ENCODE peak calls at places on chromosomes 11 and 22, in four cellular contexts. D is A549, K is body of pancreas, Q is heart left ventricle. L is an unnamed sample.

GRCh38 chr11:126719740-126720139 is 280.8 kb downstream of the KIRREL3 start:
- DNase-seq in D (no peak), Q (no peak), K (no peak), L (no peak)

GRCh38 chr22:49549256-49549655 is 278.4 kb downstream of the BRD1 start:
- DNase-seq in K (peak), Q (no peak), D (no peak), L (peak)

GRCh38 chr22:23395476-23396361 is 184.4 kb downstream of the IGLL1 start:
- DNase-seq in K (no peak), D (no peak), Q (no peak), L (peak)

GRCh38 chr22:26474687-26475086 is 8.9 kb downstream of the HPS4 start:
- DNase-seq in Q (no peak), K (no peak), D (no peak), L (no peak)

GRCh38 chr11:27296406-27296994 is 66.5 kb downstream of the CCDC34 start:
- DNase-seq in K (no peak), Q (no peak), D (peak), L (no peak)

GRCh38 chr22:44648821-44649566 is 53.0 kb upstream of the PRR5 start:
- DNase-seq in Q (peak), D (no peak), K (no peak), L (peak)

GRCh38 chr11:26569646-26570045 is 2.4 kb downstream of the MUC15 start:
- DNase-seq in D (no peak), K (no peak), Q (no peak), L (no peak)

GRCh38 chr22:47161631-47162030 is 399.2 kb downstream of the TBC1D22A start:
- DNase-seq in Q (no peak), K (peak), D (no peak), L (no peak)

GRCh38 chr11:116833816-116834534 is 3.4 kb downstream of the APOA1 start:
- DNase-seq in Q (no peak), K (peak), D (no peak), L (no peak)

GRCh38 chr11:132052904-132053303 is 682.5 kb downstream of the NTM start:
- DNase-seq in D (no peak), K (no peak), Q (no peak), L (no peak)

GRCh38 chr11:132058211-132058772 is 687.9 kb downstream of the NTM start:
- DNase-seq in K (no peak), D (no peak), Q (peak), L (no peak)

GRCh38 chr11:132055296-132055695 is 684.9 kb downstream of the NTM start:
- DNase-seq in K (no peak), D (no peak), Q (no peak), L (no peak)

GRCh38 chr11:132054822-132055221 is 684.4 kb downstream of the NTM start:
- DNase-seq in K (no peak), D (no peak), Q (no peak), L (no peak)

DNA sequence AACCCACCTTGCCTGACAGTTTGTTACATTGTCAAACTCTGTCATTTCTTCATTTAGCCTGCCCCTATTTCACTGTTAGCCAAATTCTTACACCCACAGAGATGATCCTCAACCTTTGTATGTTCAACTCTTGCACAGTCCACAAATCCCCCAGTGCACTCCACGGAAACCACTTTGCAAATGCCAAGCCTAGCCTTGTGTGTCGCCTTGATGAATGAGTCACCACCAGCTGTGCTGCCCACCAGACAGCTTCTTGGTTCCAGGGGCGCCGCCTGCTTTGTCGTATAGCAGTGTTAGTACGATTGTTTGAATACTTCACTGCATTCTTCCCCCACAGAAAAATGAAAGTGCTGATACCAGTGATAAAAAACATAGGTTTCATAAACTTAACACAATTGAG is 686.3 kb downstream of the NTM start:
- DNase-seq in D (no peak), Q (peak), K (no peak), L (no peak)
- H3K4me3 ChIP-seq in D (no peak), Q (no peak), K (no peak), L (no peak)

GRCh38 chr11:76637491-76638266 is 32.9 kb downstream of the LRRC32 start:
- DNase-seq in D (no peak), Q (peak), K (peak), L (peak)
- TF ChIP-seq POLR2A in D (no peak), Q (no peak), K (no peak), L (no peak)

GRCh38 chr11:110430267-110431211 is 791 bp downstream of the FDX1 start:
- DNase-seq in K (peak), Q (peak), D (no peak), L (no peak)
- TF ChIP-seq CTCF in K (no peak), Q (no peak), D (no peak), L (no peak)

GRCh38 chr22:36367066-36367465 is 20.7 kb downstream of the MYH9 start:
- DNase-seq in Q (peak), K (no peak), D (no peak), L (no peak)
- H3K4me3 ChIP-seq in Q (peak), K (no peak), D (no peak), L (no peak)

GRCh38 chr22:21657361-21658118 is 8.3 kb upstream of the PPIL2 start:
- DNase-seq in Q (peak), D (peak), K (peak), L (peak)
- TF ChIP-seq POLR2A in Q (no peak), D (peak), K (peak), L (no peak)

GRCh38 chr11:60915250-60915914 is 1.4 kb downstream of the TMEM109 start:
- DNase-seq in Q (peak), D (peak), K (peak), L (peak)
- TF ChIP-seq CTCF in Q (peak), D (peak), K (peak), L (no peak)

GRCh38 chr11:70073188-70073817 is 4.8 kb upstream of the ANO1 start:
- DNase-seq in Q (no peak), K (no peak), D (no peak), L (no peak)
- H3K4me3 ChIP-seq in Q (no peak), K (no peak), D (no peak), L (no peak)

GRCh38 chr22:19975707-19976035 is 34.1 kb upstream of the TXNRD2 start:
- DNase-seq in Q (no peak), D (no peak), K (no peak), L (no peak)

GRCh38 chr22:19974935-19975706 is 33.5 kb upstream of the TXNRD2 start:
- DNase-seq in Q (no peak), K (no peak), D (no peak), L (no peak)

GRCh38 chr22:19973551-19974183 is 32.0 kb upstream of the TXNRD2 start:
- DNase-seq in D (no peak), Q (no peak), K (no peak), L (no peak)

GRCh38 chr22:19972652-19973550 is 31.3 kb upstream of the TXNRD2 start:
- DNase-seq in K (no peak), D (no peak), Q (no peak), L (no peak)

GRCh38 chr22:19974233-19974861 is 32.7 kb upstream of the TXNRD2 start:
- DNase-seq in Q (no peak), K (peak), D (peak), L (no peak)
- TF ChIP-seq POLR2A in Q (no peak), K (no peak), D (no peak), L (no peak)